ENCODE peak calls at places on chromosomes 11 and 22, in eight cellular contexts. One of them, this sample, is unnamed.

GRCh38 chr11:131763193-131763890 is 392.9 kb downstream of the NTM start:
- DNase-seq in heart left ventricle: no peak
- DNase-seq in lung: no peak
- DNase-seq in pancreas: no peak
- DNase-seq in GM23338: no peak
- DNase-seq in tibial artery: no peak
- DNase-seq in ovary: no peak
- DNase-seq in stomach: no peak
- DNase-seq in this sample: no peak

GRCh38 chr11:93525601-93526000 is 17.6 kb downstream of the SMCO4 start:
- DNase-seq in heart left ventricle: peak; percentile 40
- DNase-seq in lung: no peak
- DNase-seq in pancreas: no peak
- DNase-seq in GM23338: no peak
- DNase-seq in tibial artery: no peak
- DNase-seq in ovary: no peak
- DNase-seq in stomach: no peak
- DNase-seq in this sample: no peak

GRCh38 chr11:3631331-3631730 is 10.5 kb downstream of the ART5 start:
- DNase-seq in heart left ventricle: no peak
- DNase-seq in lung: no peak
- DNase-seq in pancreas: no peak
- DNase-seq in GM23338: no peak
- DNase-seq in tibial artery: no peak
- DNase-seq in ovary: no peak
- DNase-seq in stomach: no peak
- DNase-seq in this sample: no peak

GRCh38 chr22:25382762-25383161 is 163.3 kb downstream of the CRYBB2 start:
- DNase-seq in heart left ventricle: no peak
- DNase-seq in lung: no peak
- DNase-seq in pancreas: no peak
- DNase-seq in GM23338: no peak
- DNase-seq in tibial artery: no peak
- DNase-seq in ovary: no peak
- DNase-seq in stomach: no peak
- DNase-seq in this sample: no peak

GRCh38 chr11:69485337-69486041 is 4.0 kb downstream of the LINC01488 start:
- DNase-seq in heart left ventricle: peak; percentile 44
- DNase-seq in lung: no peak
- DNase-seq in pancreas: peak; percentile 14
- DNase-seq in GM23338: no peak
- DNase-seq in tibial artery: no peak
- DNase-seq in ovary: no peak
- DNase-seq in stomach: no peak
- DNase-seq in this sample: no peak

GRCh38 chr11:101034076-101034475 is 95.5 kb downstream of the PGR start:
- DNase-seq in heart left ventricle: peak; percentile 80
- DNase-seq in lung: no peak
- DNase-seq in pancreas: peak; percentile 17
- DNase-seq in GM23338: no peak
- DNase-seq in tibial artery: peak; percentile 47
- DNase-seq in ovary: peak; percentile 83
- DNase-seq in stomach: peak; percentile 38
- DNase-seq in this sample: peak; percentile 6

GRCh38 chr11:128715691-128716153 is 21.9 kb downstream of the FLI1 start:
- DNase-seq in heart left ventricle: no peak
- DNase-seq in lung: no peak
- DNase-seq in pancreas: no peak
- DNase-seq in GM23338: no peak
- DNase-seq in tibial artery: no peak
- DNase-seq in ovary: no peak
- DNase-seq in stomach: no peak
- DNase-seq in this sample: no peak

GRCh38 chr11:44793350-44794090 is 66.8 kb downstream of the TSPAN18 start:
- DNase-seq in heart left ventricle: no peak
- DNase-seq in lung: no peak
- DNase-seq in pancreas: no peak
- DNase-seq in GM23338: peak; percentile 37
- DNase-seq in tibial artery: no peak
- DNase-seq in ovary: no peak
- DNase-seq in stomach: no peak
- DNase-seq in this sample: peak; percentile 17

GRCh38 chr11:9787981-9788521 is 124.2 kb downstream of the SWAP70 start:
- DNase-seq in heart left ventricle: peak; percentile 58
- DNase-seq in lung: no peak
- DNase-seq in pancreas: no peak
- DNase-seq in GM23338: no peak
- DNase-seq in tibial artery: peak; percentile 36
- DNase-seq in ovary: no peak
- DNase-seq in stomach: no peak
- DNase-seq in this sample: peak; percentile 63

GRCh38 chr11:78708388-78708787 is 133.7 kb upstream of the NARS2 start:
- DNase-seq in heart left ventricle: no peak
- DNase-seq in lung: no peak
- DNase-seq in pancreas: no peak
- DNase-seq in GM23338: peak; percentile 47
- DNase-seq in tibial artery: no peak
- DNase-seq in ovary: no peak
- DNase-seq in stomach: no peak
- DNase-seq in this sample: no peak

GRCh38 chr11:60873533-60873932 is 6.2 kb downstream of the ZP1 start:
- DNase-seq in heart left ventricle: no peak
- DNase-seq in lung: no peak
- DNase-seq in pancreas: no peak
- DNase-seq in GM23338: no peak
- DNase-seq in tibial artery: no peak
- DNase-seq in ovary: no peak
- DNase-seq in stomach: no peak
- DNase-seq in this sample: no peak

GRCh38 chr11:47924184-47924671 is 56.1 kb upstream of the PTPRJ start:
- DNase-seq in heart left ventricle: no peak
- DNase-seq in lung: peak; percentile 55
- DNase-seq in pancreas: peak; percentile 90
- DNase-seq in GM23338: no peak
- DNase-seq in tibial artery: no peak
- DNase-seq in ovary: no peak
- DNase-seq in stomach: peak; percentile 31
- DNase-seq in this sample: peak; percentile 78

GRCh38 chr11:66111158-66111557 is 41.1 kb downstream of the PACS1 start:
- DNase-seq in heart left ventricle: no peak
- DNase-seq in lung: no peak
- DNase-seq in pancreas: no peak
- DNase-seq in GM23338: no peak
- DNase-seq in tibial artery: no peak
- DNase-seq in ovary: no peak
- DNase-seq in stomach: no peak
- DNase-seq in this sample: no peak

DNA sequence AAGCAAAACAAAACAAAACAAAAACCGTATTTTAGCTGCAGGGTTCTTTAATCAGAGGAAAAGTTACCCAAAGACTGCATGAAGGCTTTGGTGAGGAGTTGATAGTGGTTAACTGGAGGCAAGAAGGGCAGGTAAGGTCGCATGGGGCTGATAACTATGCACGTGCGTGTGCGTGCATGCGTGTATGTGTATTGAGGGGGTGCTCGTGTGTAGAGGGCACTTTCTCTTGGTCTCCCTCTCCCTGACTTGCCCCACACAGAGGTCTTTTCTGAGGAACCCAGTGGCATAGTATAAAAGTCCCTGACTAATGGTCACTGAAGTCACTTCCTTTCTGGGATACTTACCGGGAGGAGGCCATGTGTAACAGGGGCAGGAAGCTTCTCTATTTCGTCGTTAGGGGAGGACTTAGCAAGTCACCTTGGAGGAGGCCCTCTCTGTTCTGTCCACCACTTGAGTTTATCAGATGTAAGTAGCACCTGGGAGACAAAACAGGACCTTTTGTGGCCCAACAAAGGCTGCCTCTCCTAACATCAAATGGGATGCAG is 20.1 kb upstream of the FCHSD2 start:
- DNase-seq in heart left ventricle: no peak
- DNase-seq in lung: no peak
- DNase-seq in pancreas: no peak
- DNase-seq in GM23338: no peak
- DNase-seq in tibial artery: no peak
- DNase-seq in ovary: no peak
- DNase-seq in stomach: no peak
- DNase-seq in this sample: no peak
- H3K27me3 ChIP-seq in heart left ventricle: no peaks in the 10 kb centered on the region
- H3K27me3 ChIP-seq in lung: no peaks in the 10 kb centered on the region
- H3K27me3 ChIP-seq in pancreas: no peaks in the 10 kb centered on the region
- H3K27me3 ChIP-seq in GM23338: no peaks in the 10 kb centered on the region
- H3K27me3 ChIP-seq in tibial artery: no peaks in the 10 kb centered on the region
- H3K27me3 ChIP-seq in ovary: no peaks in the 10 kb centered on the region
- H3K27me3 ChIP-seq in stomach: no peaks in the 10 kb centered on the region
- H3K27me3 ChIP-seq in this sample: no peaks in the 10 kb centered on the region

GRCh38 chr22:43303751-43304150 is 39.4 kb downstream of the SCUBE1 start:
- DNase-seq in heart left ventricle: no peak
- DNase-seq in lung: no peak
- DNase-seq in pancreas: no peak
- DNase-seq in GM23338: no peak
- DNase-seq in tibial artery: no peak
- DNase-seq in ovary: no peak
- DNase-seq in stomach: no peak
- DNase-seq in this sample: no peak
- H3K27me3 ChIP-seq in heart left ventricle: no peaks in the 10 kb centered on the region
- H3K27me3 ChIP-seq in lung: no peaks in the 10 kb centered on the region
- H3K27me3 ChIP-seq in pancreas: no peaks in the 10 kb centered on the region
- H3K27me3 ChIP-seq in GM23338: no peaks in the 10 kb centered on the region
- H3K27me3 ChIP-seq in tibial artery: no peaks in the 10 kb centered on the region
- H3K27me3 ChIP-seq in ovary: no peaks in the 10 kb centered on the region
- H3K27me3 ChIP-seq in stomach: no peaks in the 10 kb centered on the region
- H3K27me3 ChIP-seq in this sample: no peaks in the 10 kb centered on the region

GRCh38 chr11:116202922-116203321 is 569.9 kb downstream of the BUD13 start:
- DNase-seq in heart left ventricle: no peak
- DNase-seq in lung: no peak
- DNase-seq in pancreas: no peak
- DNase-seq in GM23338: no peak
- DNase-seq in tibial artery: no peak
- DNase-seq in ovary: no peak
- DNase-seq in stomach: no peak
- DNase-seq in this sample: no peak
- H3K27me3 ChIP-seq in heart left ventricle: no peaks in the 10 kb centered on the region
- H3K27me3 ChIP-seq in lung: no peaks in the 10 kb centered on the region
- H3K27me3 ChIP-seq in pancreas: no peaks in the 10 kb centered on the region
- H3K27me3 ChIP-seq in GM23338: no peaks in the 10 kb centered on the region
- H3K27me3 ChIP-seq in tibial artery: no peaks in the 10 kb centered on the region
- H3K27me3 ChIP-seq in ovary: no peaks in the 10 kb centered on the region
- H3K27me3 ChIP-seq in stomach: no peaks in the 10 kb centered on the region
- H3K27me3 ChIP-seq in this sample: no peaks in the 10 kb centered on the region

GRCh38 chr11:129723964-129724291 is 91.7 kb upstream of the TMEM45B start:
- DNase-seq in heart left ventricle: no peak
- DNase-seq in lung: no peak
- DNase-seq in pancreas: no peak
- DNase-seq in GM23338: no peak
- DNase-seq in tibial artery: no peak
- DNase-seq in ovary: no peak
- DNase-seq in stomach: no peak
- DNase-seq in this sample: no peak
- H3K27me3 ChIP-seq in heart left ventricle: no peaks in the 10 kb centered on the region
- H3K27me3 ChIP-seq in lung: no peaks in the 10 kb centered on the region
- H3K27me3 ChIP-seq in pancreas: no peaks in the 10 kb centered on the region
- H3K27me3 ChIP-seq in GM23338: no peaks in the 10 kb centered on the region
- H3K27me3 ChIP-seq in tibial artery: no peaks in the 10 kb centered on the region
- H3K27me3 ChIP-seq in ovary: no peaks in the 10 kb centered on the region
- H3K27me3 ChIP-seq in stomach: no peaks in the 10 kb centered on the region
- H3K27me3 ChIP-seq in this sample: no peaks in the 10 kb centered on the region

DNA sequence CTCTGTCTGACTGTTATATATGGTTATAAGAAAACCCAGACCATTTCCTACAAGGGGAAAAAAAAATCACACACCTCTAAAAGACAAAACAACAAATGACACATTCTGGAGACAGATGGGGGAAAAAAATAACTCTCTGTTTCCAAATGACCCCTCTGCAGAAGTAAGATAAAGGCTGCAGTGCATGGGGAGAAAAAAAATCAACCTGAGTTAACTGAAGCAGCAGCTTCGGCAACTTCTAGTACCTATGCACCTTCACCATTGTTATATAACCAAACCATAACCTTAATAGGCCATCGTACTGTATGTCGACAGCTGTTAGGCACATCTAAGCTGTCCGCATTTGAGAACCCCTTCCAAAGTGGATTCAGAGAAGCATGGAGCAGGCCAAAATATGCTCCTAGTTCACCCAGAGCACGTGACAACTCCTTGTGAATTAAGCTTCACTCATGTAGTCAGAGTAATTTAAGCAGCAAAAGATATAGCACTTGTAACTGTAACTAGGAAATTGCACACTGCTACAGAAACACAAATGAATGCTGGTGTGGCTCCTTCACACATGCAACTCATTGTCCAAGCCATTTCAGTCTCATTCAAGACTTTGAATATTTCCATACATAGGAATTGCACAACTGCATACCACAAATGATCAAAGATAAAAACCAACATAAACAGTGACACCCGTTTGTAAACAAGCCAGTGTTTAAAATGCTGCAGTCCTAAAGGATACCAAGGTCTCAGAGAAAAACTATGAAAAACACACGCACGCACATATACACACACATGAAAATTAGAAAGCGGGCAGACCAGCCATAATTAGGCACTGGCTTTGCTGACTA is 2.7 kb downstream of the SIK3 start:
- DNase-seq in heart left ventricle: no peak
- DNase-seq in lung: no peak
- DNase-seq in pancreas: no peak
- DNase-seq in GM23338: no peak
- DNase-seq in tibial artery: no peak
- DNase-seq in ovary: no peak
- DNase-seq in stomach: no peak
- DNase-seq in this sample: no peak
- H3K27me3 ChIP-seq in heart left ventricle: no peaks in the 10 kb centered on the region
- H3K27me3 ChIP-seq in lung: no peaks in the 10 kb centered on the region
- H3K27me3 ChIP-seq in pancreas: no peaks in the 10 kb centered on the region
- H3K27me3 ChIP-seq in GM23338: no peaks in the 10 kb centered on the region
- H3K27me3 ChIP-seq in tibial artery: no peaks in the 10 kb centered on the region
- H3K27me3 ChIP-seq in ovary: no peaks in the 10 kb centered on the region
- H3K27me3 ChIP-seq in stomach: no peaks in the 10 kb centered on the region
- H3K27me3 ChIP-seq in this sample: no peaks in the 10 kb centered on the region

This sample was measured in thyroid gland.